ENCODE peak calls at places on chromosomes 3 and 15, in four cellular contexts. N, V, O and L are unnamed samples.

GRCh38 chr3:11651900-11652299 is 8.2 kb upstream of the VGLL4 start:
- DNase-seq in N (no peak), V (peak; percentile 63), O (peak; percentile 43), L (no peak)

GRCh38 chr3:84965141-84965540 is 6.4 kb downstream of the CADM2 start:
- DNase-seq in N (no peak), O (peak; percentile 63), V (peak; percentile 93), L (no peak)

GRCh38 chr15:70522323-70522966 is 240.9 kb downstream of the UACA start:
- DNase-seq in O (no peak), V (no peak), N (no peak), L (no peak)

GRCh38 chr3:24401090-24401810 is 93.4 kb downstream of the THRB start:
- DNase-seq in O (no peak), N (no peak), V (no peak), L (no peak)

GRCh38 chr3:176174060-176174459 is 1023.2 kb downstream of the TBL1XR1 start:
- DNase-seq in V (no peak), N (no peak), O (no peak), L (no peak)

GRCh38 chr15:45588199-45588910 is 1.2 kb downstream of the BLOC1S6 start:
- DNase-seq in N (no peak), O (no peak), V (no peak), L (no peak)

GRCh38 chr3:160413613-160414248 is 14.3 kb downstream of the SMC4 start:
- DNase-seq in O (peak; percentile 64), N (peak; percentile 65), V (peak; percentile 83), L (peak; percentile 50)

GRCh38 chr15:90807687-90808086 is 60.7 kb upstream of the FURIN start:
- DNase-seq in O (no peak), N (no peak), V (no peak), L (no peak)

GRCh38 chr3:71177375-71177774 is 406.2 kb downstream of the FOXP1 start:
- DNase-seq in O (no peak), N (no peak), V (no peak), L (no peak)

GRCh38 chr15:51229907-51230328 is 108.5 kb downstream of the CYP19A1 start:
- DNase-seq in O (peak; percentile 55), V (peak; percentile 64), N (no peak), L (no peak)

GRCh38 chr3:111252795-111253194 is 181.2 kb downstream of the NECTIN3 start:
- DNase-seq in N (no peak), V (peak; percentile 60), O (peak; percentile 4), L (peak; percentile 58)

GRCh38 chr15:81183403-81183760 is 13.3 kb upstream of the IL16 start:
- DNase-seq in N (no peak), O (no peak), V (no peak), L (no peak)
- H3K27ac ChIP-seq in N (peak overlapping the region; percentile 61), O (no peak overlapping the region), V (no peak overlapping the region), L (peak overlapping the region; percentile 43)

GRCh38 chr15:85402195-85402921 is 22.0 kb downstream of the AKAP13 start:
- DNase-seq in O (no peak), V (no peak), N (no peak), L (no peak)
- TF ChIP-seq POLR2AphosphoS5 in O (no peak), V (no peak), N (peak; percentile 10), L (no peak)

GRCh38 chr3:30668051-30668609 is 61.7 kb downstream of the TGFBR2 start:
- DNase-seq in O (peak; percentile 6), N (no peak), V (no peak), L (no peak)
- H3K4me1 ChIP-seq in O (peaks cover 30% of the 10 kb centered on the region), N (peaks cover 52% of the 10 kb centered on the region), V (peaks cover 40% of the 10 kb centered on the region), L (peaks cover 66% of the 10 kb centered on the region)

GRCh38 chr3:141663993-141664392 is 74.1 kb upstream of the RNF7 start:
- DNase-seq in O (no peak), V (peak; percentile 27), N (no peak), L (peak; percentile 56)

GRCh38 chr3:141661229-141662196 is 76.6 kb upstream of the RNF7 start:
- DNase-seq in O (no peak), V (no peak), N (no peak), L (no peak)

GRCh38 chr3:141659821-141660597 is 78.1 kb upstream of the RNF7 start:
- DNase-seq in N (peak; percentile 49), V (peak; percentile 69), O (peak; percentile 89), L (peak; percentile 62)

GRCh38 chr3:141656771-141657170 is 81.3 kb upstream of the RNF7 start:
- DNase-seq in N (no peak), O (no peak), V (no peak), L (no peak)

GRCh38 chr3:141660598-141660947 is 77.5 kb upstream of the RNF7 start:
- DNase-seq in N (no peak), V (no peak), O (no peak), L (no peak)
- H3K27ac ChIP-seq in N (peak overlapping the region; percentile 84), V (no peak overlapping the region), O (no peak overlapping the region), L (peak overlapping the region; percentile 0)

GRCh38 chr15:64851503-64851840 is 9.8 kb downstream of the PLEKHO2 start:
- DNase-seq in N (peak; percentile 35), V (peak; percentile 72), O (no peak), L (peak; percentile 51)
- TF ChIP-seq POLR2AphosphoS5 in N (peak; percentile 48), V (no peak), O (peak; percentile 21), L (no peak)

DNA sequence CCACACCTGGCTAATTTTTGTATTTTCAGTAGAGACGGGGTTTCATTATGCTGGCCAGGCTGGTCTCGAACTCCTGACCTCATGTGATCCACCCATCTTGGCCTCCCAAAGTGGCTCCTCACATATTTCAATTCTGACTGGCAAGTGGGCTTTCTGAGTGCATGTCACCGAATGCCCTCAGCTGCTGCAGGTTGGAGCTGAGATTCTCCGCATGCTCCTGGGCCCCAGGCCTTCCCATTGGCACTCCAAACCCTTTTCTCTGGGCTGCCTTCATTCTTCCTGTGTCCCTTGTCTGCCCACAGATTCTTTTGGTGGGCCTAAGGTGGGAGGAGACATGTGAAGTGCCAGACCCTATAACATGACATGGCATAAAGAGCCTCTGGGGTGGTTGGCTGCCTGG is 67.3 kb downstream of the SYNM start:
- DNase-seq in N (no peak), O (no peak), V (no peak), L (no peak)
- H3K4me1 ChIP-seq in N (peaks cover 37% of the 10 kb centered on the region), O (peaks cover 16% of the 10 kb centered on the region), V (no peaks in the 10 kb centered on the region), L (peaks cover 3% of the 10 kb centered on the region)

GRCh38 chr15:68511073-68511991 is 67.5 kb upstream of the CORO2B start:
- DNase-seq in V (no peak), O (no peak), N (no peak), L (no peak)

GRCh38 chr15:68512052-68512451 is 66.7 kb upstream of the CORO2B start:
- DNase-seq in N (no peak), V (no peak), O (no peak), L (no peak)

GRCh38 chr15:68512578-68512977 is 66.2 kb upstream of the CORO2B start:
- DNase-seq in O (no peak), N (no peak), V (no peak), L (no peak)

GRCh38 chr15:68508485-68509189 is 70.2 kb upstream of the CORO2B start:
- DNase-seq in O (no peak), N (no peak), V (no peak), L (peak; percentile 41)

GRCh38 chr15:68510558-68510957 is 68.2 kb upstream of the CORO2B start:
- DNase-seq in V (no peak), O (no peak), N (no peak), L (no peak)
- H3K27ac ChIP-seq in V (no peak overlapping the region), O (no peak overlapping the region), N (no peak overlapping the region), L (no peak overlapping the region)

GRCh38 chr3:14265246-14265962 is 86.8 kb downstream of the LSM3 start:
- DNase-seq in V (no peak), O (no peak), N (no peak), L (no peak)
- TF ChIP-seq POLR2AphosphoS5 in V (no peak), O (no peak), N (no peak), L (no peak)